ENCODE peak calls at places on chromosomes 2 and 18, in six cellular contexts. One of them, this sample, is unnamed.

GRCh38 chr2:54599326-54599710 is 124.1 kb upstream of the EML6 start:
- DNase-seq in activated CD8-positive, alpha-beta memory T cell treated with anti-CD3 and anti-CD28 coated beads, Interleukin-2, amount 50 U/mL, for 48 hours: no peak
- DNase-seq in transverse colon: peak; percentile 40
- DNase-seq in stimulated activated CD4-positive, alpha-beta T cell treated with anti-CD3 and anti-CD28 coated beads, Interleukin-4, amount 100 ng/mL, for 48 hours: no peak
- DNase-seq in IMR-90: no peak
- DNase-seq in ELF-1: no peak
- DNase-seq in this sample: peak; percentile 37

GRCh38 chr2:46942891-46943626 is 27.5 kb upstream of the MCFD2 start:
- DNase-seq in activated CD8-positive, alpha-beta memory T cell treated with anti-CD3 and anti-CD28 coated beads, Interleukin-2, amount 50 U/mL, for 48 hours: no peak
- DNase-seq in transverse colon: no peak
- DNase-seq in stimulated activated CD4-positive, alpha-beta T cell treated with anti-CD3 and anti-CD28 coated beads, Interleukin-4, amount 100 ng/mL, for 48 hours: no peak
- DNase-seq in IMR-90: no peak
- DNase-seq in ELF-1: no peak
- DNase-seq in this sample: no peak

GRCh38 chr18:79203017-79203605 is 133.9 kb downstream of the ATP9B start:
- DNase-seq in activated CD8-positive, alpha-beta memory T cell treated with anti-CD3 and anti-CD28 coated beads, Interleukin-2, amount 50 U/mL, for 48 hours: no peak
- DNase-seq in transverse colon: no peak
- DNase-seq in stimulated activated CD4-positive, alpha-beta T cell treated with anti-CD3 and anti-CD28 coated beads, Interleukin-4, amount 100 ng/mL, for 48 hours: peak; percentile 15
- DNase-seq in IMR-90: peak; percentile 50
- DNase-seq in ELF-1: no peak
- DNase-seq in this sample: no peak

GRCh38 chr2:62333961-62334360 is 138.0 kb downstream of the B3GNT2 start:
- DNase-seq in activated CD8-positive, alpha-beta memory T cell treated with anti-CD3 and anti-CD28 coated beads, Interleukin-2, amount 50 U/mL, for 48 hours: no peak
- DNase-seq in transverse colon: no peak
- DNase-seq in stimulated activated CD4-positive, alpha-beta T cell treated with anti-CD3 and anti-CD28 coated beads, Interleukin-4, amount 100 ng/mL, for 48 hours: no peak
- DNase-seq in IMR-90: no peak
- DNase-seq in ELF-1: no peak
- DNase-seq in this sample: no peak

GRCh38 chr2:168600970-168601369 is 144.9 kb downstream of the CERS6 start:
- DNase-seq in activated CD8-positive, alpha-beta memory T cell treated with anti-CD3 and anti-CD28 coated beads, Interleukin-2, amount 50 U/mL, for 48 hours: no peak
- DNase-seq in transverse colon: no peak
- DNase-seq in stimulated activated CD4-positive, alpha-beta T cell treated with anti-CD3 and anti-CD28 coated beads, Interleukin-4, amount 100 ng/mL, for 48 hours: no peak
- DNase-seq in IMR-90: no peak
- DNase-seq in ELF-1: no peak
- DNase-seq in this sample: no peak

GRCh38 chr18:26056291-26056690 is 34.1 kb downstream of the SS18 start:
- DNase-seq in activated CD8-positive, alpha-beta memory T cell treated with anti-CD3 and anti-CD28 coated beads, Interleukin-2, amount 50 U/mL, for 48 hours: no peak
- DNase-seq in transverse colon: no peak
- DNase-seq in stimulated activated CD4-positive, alpha-beta T cell treated with anti-CD3 and anti-CD28 coated beads, Interleukin-4, amount 100 ng/mL, for 48 hours: no peak
- DNase-seq in IMR-90: peak; percentile 66
- DNase-seq in ELF-1: no peak
- DNase-seq in this sample: no peak

GRCh38 chr2:61549546-61549945 is 11.4 kb upstream of the XPO1 start:
- DNase-seq in activated CD8-positive, alpha-beta memory T cell treated with anti-CD3 and anti-CD28 coated beads, Interleukin-2, amount 50 U/mL, for 48 hours: no peak
- DNase-seq in transverse colon: no peak
- DNase-seq in stimulated activated CD4-positive, alpha-beta T cell treated with anti-CD3 and anti-CD28 coated beads, Interleukin-4, amount 100 ng/mL, for 48 hours: no peak
- DNase-seq in IMR-90: no peak
- DNase-seq in ELF-1: peak; percentile 72
- DNase-seq in this sample: no peak

GRCh38 chr2:118726821-118727220 is 120.6 kb downstream of the EN1 start:
- DNase-seq in activated CD8-positive, alpha-beta memory T cell treated with anti-CD3 and anti-CD28 coated beads, Interleukin-2, amount 50 U/mL, for 48 hours: no peak
- DNase-seq in transverse colon: no peak
- DNase-seq in stimulated activated CD4-positive, alpha-beta T cell treated with anti-CD3 and anti-CD28 coated beads, Interleukin-4, amount 100 ng/mL, for 48 hours: no peak
- DNase-seq in IMR-90: no peak
- DNase-seq in ELF-1: no peak
- DNase-seq in this sample: no peak

GRCh38 chr2:98460573-98461560 is 16.2 kb downstream of the INPP4A start:
- DNase-seq in activated CD8-positive, alpha-beta memory T cell treated with anti-CD3 and anti-CD28 coated beads, Interleukin-2, amount 50 U/mL, for 48 hours: peak; percentile 86
- DNase-seq in transverse colon: peak; percentile 68
- DNase-seq in stimulated activated CD4-positive, alpha-beta T cell treated with anti-CD3 and anti-CD28 coated beads, Interleukin-4, amount 100 ng/mL, for 48 hours: peak; percentile 74
- DNase-seq in IMR-90: no peak
- DNase-seq in ELF-1: no peak
- DNase-seq in this sample: no peak

GRCh38 chr2:72629062-72629461 is 196.8 kb downstream of the EXOC6B start:
- DNase-seq in activated CD8-positive, alpha-beta memory T cell treated with anti-CD3 and anti-CD28 coated beads, Interleukin-2, amount 50 U/mL, for 48 hours: no peak
- DNase-seq in transverse colon: no peak
- DNase-seq in stimulated activated CD4-positive, alpha-beta T cell treated with anti-CD3 and anti-CD28 coated beads, Interleukin-4, amount 100 ng/mL, for 48 hours: no peak
- DNase-seq in IMR-90: peak; percentile 56
- DNase-seq in ELF-1: no peak
- DNase-seq in this sample: no peak

GRCh38 chr2:3125761-3126130 is 251.9 kb downstream of the EIPR1 start:
- DNase-seq in activated CD8-positive, alpha-beta memory T cell treated with anti-CD3 and anti-CD28 coated beads, Interleukin-2, amount 50 U/mL, for 48 hours: no peak
- DNase-seq in transverse colon: no peak
- DNase-seq in stimulated activated CD4-positive, alpha-beta T cell treated with anti-CD3 and anti-CD28 coated beads, Interleukin-4, amount 100 ng/mL, for 48 hours: no peak
- DNase-seq in IMR-90: no peak
- DNase-seq in ELF-1: no peak
- DNase-seq in this sample: no peak

GRCh38 chr18:59571953-59572352 is 125.3 kb downstream of the CCBE1 start:
- DNase-seq in activated CD8-positive, alpha-beta memory T cell treated with anti-CD3 and anti-CD28 coated beads, Interleukin-2, amount 50 U/mL, for 48 hours: no peak
- DNase-seq in transverse colon: no peak
- DNase-seq in stimulated activated CD4-positive, alpha-beta T cell treated with anti-CD3 and anti-CD28 coated beads, Interleukin-4, amount 100 ng/mL, for 48 hours: no peak
- DNase-seq in IMR-90: no peak
- DNase-seq in ELF-1: no peak
- DNase-seq in this sample: no peak

GRCh38 chr18:76351961-76352581 is 143.0 kb downstream of the ZNF516 start:
- DNase-seq in activated CD8-positive, alpha-beta memory T cell treated with anti-CD3 and anti-CD28 coated beads, Interleukin-2, amount 50 U/mL, for 48 hours: no peak
- DNase-seq in transverse colon: peak; percentile 68
- DNase-seq in stimulated activated CD4-positive, alpha-beta T cell treated with anti-CD3 and anti-CD28 coated beads, Interleukin-4, amount 100 ng/mL, for 48 hours: no peak
- DNase-seq in IMR-90: peak; percentile 92
- DNase-seq in ELF-1: peak; percentile 93
- DNase-seq in this sample: peak; percentile 52

GRCh38 chr2:129239143-129239542 is 740.3 kb upstream of the RAB6C start:
- DNase-seq in activated CD8-positive, alpha-beta memory T cell treated with anti-CD3 and anti-CD28 coated beads, Interleukin-2, amount 50 U/mL, for 48 hours: no peak
- DNase-seq in transverse colon: no peak
- DNase-seq in stimulated activated CD4-positive, alpha-beta T cell treated with anti-CD3 and anti-CD28 coated beads, Interleukin-4, amount 100 ng/mL, for 48 hours: no peak
- DNase-seq in IMR-90: no peak
- DNase-seq in ELF-1: no peak
- DNase-seq in this sample: no peak

GRCh38 chr2:69683170-69683971 is 39.8 kb upstream of the AAK1 start:
- DNase-seq in activated CD8-positive, alpha-beta memory T cell treated with anti-CD3 and anti-CD28 coated beads, Interleukin-2, amount 50 U/mL, for 48 hours: no peak
- DNase-seq in transverse colon: no peak
- DNase-seq in stimulated activated CD4-positive, alpha-beta T cell treated with anti-CD3 and anti-CD28 coated beads, Interleukin-4, amount 100 ng/mL, for 48 hours: no peak
- DNase-seq in IMR-90: peak; percentile 85
- DNase-seq in ELF-1: no peak
- DNase-seq in this sample: no peak

GRCh38 chr2:168294409-168294808 is 47.0 kb upstream of the STK39 start:
- DNase-seq in activated CD8-positive, alpha-beta memory T cell treated with anti-CD3 and anti-CD28 coated beads, Interleukin-2, amount 50 U/mL, for 48 hours: no peak
- DNase-seq in transverse colon: no peak
- DNase-seq in stimulated activated CD4-positive, alpha-beta T cell treated with anti-CD3 and anti-CD28 coated beads, Interleukin-4, amount 100 ng/mL, for 48 hours: no peak
- DNase-seq in IMR-90: no peak
- DNase-seq in ELF-1: no peak
- DNase-seq in this sample: no peak

GRCh38 chr2:17719562-17720371 is 33.8 kb downstream of the SMC6 start:
- DNase-seq in activated CD8-positive, alpha-beta memory T cell treated with anti-CD3 and anti-CD28 coated beads, Interleukin-2, amount 50 U/mL, for 48 hours: no peak
- DNase-seq in transverse colon: no peak
- DNase-seq in stimulated activated CD4-positive, alpha-beta T cell treated with anti-CD3 and anti-CD28 coated beads, Interleukin-4, amount 100 ng/mL, for 48 hours: no peak
- DNase-seq in IMR-90: peak; percentile 27
- DNase-seq in ELF-1: no peak
- DNase-seq in this sample: no peak